ENCODE peak calls at places on chromosomes 16 and 17, in four cellular contexts. T is activated naive CD8-positive, alpha-beta T cell treated with anti-CD3 and anti-CD28 coated beads, Interleukin-2, amount 50 U/mL, for 24 hours; E is NCI-H1930; X is lower leg skin. S is an unnamed sample.

GRCh38 chr17:58007781-58008706 is 998 bp upstream of the SRSF1 start:
- DNase-seq in T (no peak), E (no peak), X (no peak), S (no peak)

GRCh38 chr17:51050291-51051033 is 70.2 kb downstream of the SPAG9 start:
- DNase-seq in T (no peak), E (no peak), X (no peak), S (no peak)

GRCh38 chr16:21566891-21567414 is 32.4 kb upstream of the METTL9 start:
- DNase-seq in T (no peak), E (no peak), X (no peak), S (no peak)

GRCh38 chr16:75714661-75715060 is 11.6 kb downstream of the CPHXL start:
- DNase-seq in T (no peak), E (no peak), X (no peak), S (no peak)

GRCh38 chr17:13864551-13864950 is 204.8 kb upstream of the COX10 start:
- DNase-seq in T (no peak), E (no peak), X (no peak), S (no peak)

GRCh38 chr16:23280483-23280967 is 21.6 kb upstream of the SCNN1B start:
- DNase-seq in T (no peak), E (no peak), X (no peak), S (no peak)

GRCh38 chr17:37743875-37744632 is 805 bp downstream of the HNF1B start:
- DNase-seq in T (peak), E (no peak), X (no peak), S (no peak)

GRCh38 chr17:41617698-41618097 is 5.1 kb upstream of the KRT16 start:
- DNase-seq in T (no peak), E (no peak), X (no peak), S (no peak)

GRCh38 chr17:60720763-60721531 is 43.3 kb downstream of the BCAS3 start:
- DNase-seq in T (peak), E (peak), X (peak), S (no peak)

GRCh38 chr17:45430738-45431530 is 1.7 kb downstream of the ARHGAP27 start:
- DNase-seq in T (peak), E (no peak), X (peak), S (no peak)

GRCh38 chr17:51803161-51803560 is 355.4 kb downstream of the CA10 start:
- DNase-seq in T (no peak), E (no peak), X (no peak), S (no peak)

GRCh38 chr17:17582372-17582771 is 9.1 kb downstream of the PEMT start:
- DNase-seq in T (no peak), E (no peak), X (no peak), S (no peak)

GRCh38 chr17:41404024-41404651 is 6.7 kb upstream of the KRT31 start:
- DNase-seq in T (peak), E (no peak), X (no peak), S (no peak)

GRCh38 chr17:951388-952132 is 28.0 kb downstream of the NXN start:
- DNase-seq in T (no peak), E (no peak), X (no peak), S (no peak)

GRCh38 chr16:52526429-52526828 is 20.5 kb downstream of the TOX3 start:
- DNase-seq in T (no peak), E (no peak), X (no peak), S (no peak)

GRCh38 chr17:58534901-58535421 is 20.5 kb upstream of the MTMR4 start:
- DNase-seq in T (no peak), E (no peak), X (no peak), S (no peak)

GRCh38 chr16:47636501-47637090 is 175.5 kb downstream of the PHKB start:
- DNase-seq in T (no peak), E (no peak), X (no peak), S (no peak)

GRCh38 chr16:85473909-85474640 is 139.0 kb upstream of the GSE1 start:
- DNase-seq in T (no peak), E (no peak), X (no peak), S (no peak)

GRCh38 chr17:16250635-16251034 is 33.6 kb downstream of the PIGL start:
- DNase-seq in T (no peak), E (no peak), X (no peak), S (no peak)

GRCh38 chr17:19264277-19264676 is 27.1 kb downstream of the EPN2 start:
- DNase-seq in T (no peak), E (no peak), X (no peak), S (no peak)

GRCh38 chr17:81399481-81400153 is 4.4 kb downstream of the BAHCC1 start:
- DNase-seq in T (no peak), E (no peak), X (no peak), S (no peak)

GRCh38 chr17:73101031-73101430 is 8.5 kb upstream of the SLC39A11 start:
- DNase-seq in T (no peak), E (no peak), X (peak), S (no peak)

GRCh38 chr16:894841-895240 is 75.9 kb downstream of the LMF1 start:
- DNase-seq in T (no peak), E (no peak), X (no peak), S (no peak)

GRCh38 chr17:43813386-43813785 is 19.6 kb downstream of the MPP3 start:
- DNase-seq in T (no peak), E (no peak), X (no peak), S (no peak)

S was measured in T-helper 2 cell.